ENCODE peak calls at places on chromosomes 11 and 22, in six cellular contexts. C, K, N, E, A and D are unnamed samples.

GRCh38 chr11:97140885-97141494 is 751.2 kb downstream of the JRKL start:
- DNase-seq in A (peak), N (no peak), C (peak), K (no peak), E (no peak), D (no peak)

GRCh38 chr11:64605656-64606585 is 14.9 kb downstream of the SLC22A12 start:
- DNase-seq in K (no peak), N (no peak), C (no peak), E (no peak), A (no peak), D (no peak)

GRCh38 chr11:57913713-57914704 is 109.7 kb upstream of the OR9Q1 start:
- DNase-seq in K (no peak), N (no peak), E (no peak), A (no peak), C (no peak), D (no peak)

GRCh38 chr11:33160147-33160546 is 1.1 kb downstream of the CSTF3 start:
- DNase-seq in E (no peak), A (peak), N (no peak), C (peak), K (no peak), D (no peak)

GRCh38 chr11:11349051-11349450 is 4.0 kb downstream of the CSNK2A3 start:
- DNase-seq in E (no peak), C (no peak), N (no peak), A (no peak), K (no peak), D (no peak)

GRCh38 chr22:45992737-45993136 is 15.8 kb upstream of the WNT7B start:
- DNase-seq in K (no peak), N (no peak), C (no peak), A (no peak), E (no peak), D (no peak)

GRCh38 chr22:49691256-49691655 is 136.4 kb downstream of the BRD1 start:
- DNase-seq in K (no peak), C (no peak), E (no peak), N (no peak), A (no peak), D (no peak)

GRCh38 chr11:78424334-78425270 is 7.0 kb upstream of the GAB2 start:
- DNase-seq in A (no peak), N (no peak), K (no peak), E (no peak), C (peak), D (no peak)

GRCh38 chr22:35174398-35174797 is 82.9 kb upstream of the HMGXB4 start:
- DNase-seq in E (no peak), K (no peak), N (no peak), A (no peak), C (no peak), D (no peak)

GRCh38 chr11:75508051-75508561 is 17.6 kb downstream of the GDPD5 start:
- DNase-seq in N (no peak), A (no peak), E (no peak), K (no peak), C (no peak), D (no peak)

GRCh38 chr11:6638437-6638836 is 17.2 kb downstream of the DCHS1 start:
- DNase-seq in C (no peak), N (no peak), E (no peak), K (no peak), A (no peak), D (no peak)

GRCh38 chr11:35166369-35167360 is 27.7 kb downstream of the CD44 start:
- DNase-seq in C (peak), N (no peak), A (no peak), E (peak), K (peak), D (peak)

GRCh38 chr11:13781153-13781552 is 112.7 kb downstream of the FAR1 start:
- DNase-seq in K (no peak), A (peak), E (no peak), N (no peak), C (no peak), D (no peak)

GRCh38 chr11:68398870-68399865 is 61.4 kb upstream of the PPP6R3 start:
- DNase-seq in K (peak), A (no peak), N (no peak), C (no peak), E (no peak), D (no peak)

GRCh38 chr22:49215840-49216239 is 611.8 kb downstream of the BRD1 start:
- DNase-seq in K (peak), A (no peak), C (no peak), E (no peak), N (no peak), D (no peak)

GRCh38 chr11:65308281-65308891 is 6.3 kb upstream of the CDC42EP2 start:
- DNase-seq in C (no peak), E (no peak), A (no peak), N (no peak), K (no peak), D (no peak)

GRCh38 chr11:117591316-117592039 is 205.5 kb downstream of the DSCAML1 start:
- DNase-seq in K (no peak), E (no peak), N (no peak), C (no peak), A (no peak), D (no peak)

GRCh38 chr22:37462426-37462825 is 23.8 kb downstream of the MFNG start:
- DNase-seq in A (no peak), K (no peak), E (no peak), N (no peak), C (no peak), D (no peak)

GRCh38 chr11:88304352-88304751 is 33.2 kb downstream of the CTSC start:
- DNase-seq in A (no peak), E (no peak), N (no peak), K (no peak), C (no peak), D (no peak)

GRCh38 chr11:119019996-119020395 is 1.4 kb downstream of the TRAPPC4 start:
- DNase-seq in N (no peak), K (no peak), E (no peak), A (no peak), C (no peak), D (no peak)

GRCh38 chr11:87356428-87356827 is 318.7 kb downstream of the TMEM135 start:
- DNase-seq in K (no peak), C (no peak), E (no peak), A (no peak), N (no peak), D (no peak)

GRCh38 chr11:100681064-100681502 is 6.0 kb upstream of the ARHGAP42 start:
- DNase-seq in C (no peak), K (peak), E (peak), N (no peak), A (peak), D (no peak)

GRCh38 chr11:64267207-64267945 is 16.0 kb downstream of the PLCB3 start:
- DNase-seq in N (no peak), K (no peak), A (no peak), C (no peak), E (no peak), D (no peak)

GRCh38 chr11:746289-747175 is 732 bp upstream of the TALDO1 start:
- DNase-seq in E (no peak), C (peak), N (no peak), K (no peak), A (no peak), D (no peak)

GRCh38 chr11:46675288-46675851 is 25.0 kb downstream of the ARHGAP1 start:
- DNase-seq in C (peak), K (peak), A (peak), N (no peak), E (no peak), D (peak)

GRCh38 chr11:76526878-76527277 is 82.1 kb downstream of the EMSY start:
- DNase-seq in E (no peak), K (no peak), A (peak), N (no peak), C (no peak), D (no peak)

GRCh38 chr11:96013459-96014213 is 89.7 kb upstream of the MTMR2 start:
- DNase-seq in N (no peak), K (no peak), E (no peak), C (no peak), A (no peak), D (no peak)

GRCh38 chr11:130213143-130213978 is 53.8 kb downstream of the ST14 start:
- DNase-seq in E (peak), C (peak), A (peak), K (peak), N (peak), D (no peak)

GRCh38 chr22:20414059-20414440 is 20.1 kb downstream of the ZNF74 start:
- DNase-seq in N (no peak), C (no peak), K (no peak), E (no peak), A (no peak), D (no peak)

GRCh38 chr11:126352934-126353801 is 2.3 kb upstream of the ST3GAL4 start:
- DNase-seq in E (no peak), C (peak), K (no peak), A (peak), N (no peak), D (no peak)
- H3K4me3 ChIP-seq in E (peak), C (peak), K (no peak), A (no peak), N (peak), D (no peak)

DNA sequence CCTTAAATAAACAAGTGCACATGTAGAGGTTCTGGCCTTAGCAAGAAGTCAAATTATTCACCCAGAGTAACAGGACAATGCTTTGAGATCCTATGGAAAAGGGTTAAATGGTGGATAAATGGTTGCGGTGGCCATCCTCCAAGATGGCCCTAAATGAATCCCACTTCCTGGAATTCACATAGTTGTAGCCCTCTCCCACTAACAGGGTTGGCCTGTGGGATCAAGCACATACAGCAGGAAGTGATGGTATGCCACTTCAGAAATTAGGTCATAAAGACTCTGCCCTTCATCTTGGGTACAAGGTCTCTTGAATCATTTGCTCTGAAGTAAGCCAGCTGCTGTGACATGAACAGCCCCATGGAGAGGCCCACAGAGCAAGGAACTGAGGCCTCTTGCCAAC is 1.8 kb downstream of the ZNF280B start:
- DNase-seq in N (no peak), E (no peak), A (no peak), K (no peak), C (no peak), D (no peak)
- H3K4me3 ChIP-seq in N (no peak), E (no peak), A (no peak), K (no peak), C (no peak), D (no peak)

GRCh38 chr22:42930810-42931420 is 73.8 kb upstream of the ARFGAP3 start:
- DNase-seq in A (peak), E (peak), N (no peak), K (peak), C (no peak), D (no peak)

GRCh38 chr22:42927966-42928365 is 70.9 kb upstream of the ARFGAP3 start:
- DNase-seq in E (no peak), C (no peak), A (no peak), N (no peak), K (no peak), D (no peak)

GRCh38 chr22:42928969-42929837 is 72.1 kb upstream of the ARFGAP3 start:
- DNase-seq in K (peak), E (no peak), C (peak), N (no peak), A (peak), D (no peak)

GRCh38 chr22:42931421-42932196 is 74.5 kb upstream of the ARFGAP3 start:
- DNase-seq in A (no peak), E (no peak), K (no peak), N (no peak), C (no peak), D (no peak)

DNA sequence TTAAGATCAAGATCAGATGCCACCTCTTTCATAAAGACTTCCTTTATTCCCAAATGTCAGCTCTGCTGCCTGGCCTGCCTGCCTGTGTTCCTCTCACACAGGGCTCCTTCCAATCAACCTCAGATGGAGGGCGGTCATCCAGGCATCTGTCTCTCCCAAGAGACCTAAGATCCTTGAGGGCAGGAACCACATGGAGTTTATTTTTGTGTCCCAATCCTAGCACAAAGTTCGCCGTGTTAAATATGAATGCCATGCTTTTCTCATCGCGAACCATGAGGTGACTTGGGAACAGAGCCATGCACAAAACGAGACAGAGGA is 72.7 kb upstream of the ARFGAP3 start:
- DNase-seq in N (no peak), C (no peak), E (no peak), K (no peak), A (no peak), D (no peak)
- H3K4me3 ChIP-seq in N (no peak), C (peak), E (no peak), K (no peak), A (peak), D (no peak)

GRCh38 chr22:41449321-41449720 is 2.7 kb upstream of the TOB2 start:
- DNase-seq in A (no peak), C (no peak), K (no peak), E (no peak), N (no peak), D (no peak)
- H3K4me3 ChIP-seq in A (no peak), C (no peak), K (no peak), E (no peak), N (no peak), D (no peak)